ENCODE peak calls at places on chromosomes 11 and 22, in four cellular contexts. One of them, this sample, is unnamed.

GRCh38 chr11:65169164-65169641 is 830 bp upstream of the SPDYC start:
- DNase-seq in K562: peak; percentile 36
- DNase-seq in A549: no peak
- DNase-seq in HepG2: no peak
- DNase-seq in this sample: no peak

GRCh38 chr11:92662580-92662979 is 306.9 kb upstream of the MTNR1B start:
- DNase-seq in HepG2: no peak
- DNase-seq in K562: no peak
- DNase-seq in A549: no peak
- DNase-seq in this sample: no peak

GRCh38 chr11:2790581-2790925 is 90.8 kb upstream of the KCNQ1OT1 start:
- DNase-seq in K562: no peak
- DNase-seq in A549: no peak
- DNase-seq in HepG2: no peak
- DNase-seq in this sample: no peak

GRCh38 chr11:65445101-65445603 is 22.6 kb downstream of the NEAT1 start:
- DNase-seq in HepG2: no peak
- DNase-seq in K562: no peak
- DNase-seq in A549: no peak
- DNase-seq in this sample: no peak

GRCh38 chr11:77062924-77063323 is 3.8 kb upstream of the CAPN5 start:
- DNase-seq in HepG2: no peak
- DNase-seq in A549: no peak
- DNase-seq in K562: no peak
- DNase-seq in this sample: no peak

GRCh38 chr22:25368271-25368670 is 148.8 kb downstream of the CRYBB2 start:
- DNase-seq in HepG2: no peak
- DNase-seq in A549: peak; percentile 11
- DNase-seq in K562: no peak
- DNase-seq in this sample: no peak

GRCh38 chr22:42612336-42612735 is 2.3 kb downstream of the POLDIP3 start:
- DNase-seq in A549: no peak
- DNase-seq in K562: no peak
- DNase-seq in HepG2: no peak
- DNase-seq in this sample: no peak

GRCh38 chr11:19326499-19326898 is 85.8 kb upstream of the E2F8 start:
- DNase-seq in HepG2: no peak
- DNase-seq in A549: no peak
- DNase-seq in K562: no peak
- DNase-seq in this sample: no peak

GRCh38 chr11:37450613-37451012 is 852.6 kb upstream of the RAG2 start:
- DNase-seq in K562: no peak
- DNase-seq in HepG2: no peak
- DNase-seq in A549: no peak
- DNase-seq in this sample: no peak

GRCh38 chr11:121890377-121890776 is 225.6 kb downstream of the BLID start:
- DNase-seq in K562: no peak
- DNase-seq in A549: no peak
- DNase-seq in HepG2: no peak
- DNase-seq in this sample: no peak

GRCh38 chr22:29820941-29821789 is 16.9 kb downstream of the ASCC2 start:
- DNase-seq in HepG2: peak; percentile 86
- DNase-seq in K562: peak; percentile 67
- DNase-seq in A549: peak; percentile 85
- DNase-seq in this sample: peak; percentile 82

GRCh38 chr11:57069942-57070341 is 81.2 kb downstream of the OR5AK2 start:
- DNase-seq in A549: no peak
- DNase-seq in K562: no peak
- DNase-seq in HepG2: no peak
- DNase-seq in this sample: no peak

GRCh38 chr11:76825726-76826396 is 34.9 kb upstream of the ACER3 start:
- DNase-seq in HepG2: no peak
- DNase-seq in A549: no peak
- DNase-seq in K562: no peak
- DNase-seq in this sample: no peak

GRCh38 chr11:134414036-134414731 is 2.1 kb upstream of the B3GAT1 start:
- DNase-seq in A549: no peak
- DNase-seq in HepG2: no peak
- DNase-seq in K562: no peak
- DNase-seq in this sample: no peak

GRCh38 chr11:36446135-36446534 is 63.9 kb downstream of the TRAF6 start:
- DNase-seq in A549: no peak
- DNase-seq in K562: no peak
- DNase-seq in HepG2: no peak
- DNase-seq in this sample: no peak

GRCh38 chr11:59174664-59175033 is 2.7 kb downstream of the DTX4 start:
- DNase-seq in K562: no peak
- DNase-seq in A549: peak; percentile 24
- DNase-seq in HepG2: peak; percentile 68
- DNase-seq in this sample: no peak

GRCh38 chr11:84886344-84886743 is 740.8 kb downstream of the DLG2 start:
- DNase-seq in K562: no peak
- DNase-seq in HepG2: no peak
- DNase-seq in A549: no peak
- DNase-seq in this sample: no peak

GRCh38 chr22:28207281-28208030 is 288.4 kb upstream of the PITPNB start:
- DNase-seq in HepG2: no peak
- DNase-seq in K562: no peak
- DNase-seq in A549: no peak
- DNase-seq in this sample: no peak

GRCh38 chr22:42949159-42949558 is 65.8 kb downstream of the PACSIN2 start:
- DNase-seq in K562: no peak
- DNase-seq in HepG2: no peak
- DNase-seq in A549: peak; percentile 29
- DNase-seq in this sample: no peak

GRCh38 chr11:7638710-7639642 is 34.3 kb downstream of the CYB5R2 start:
- DNase-seq in A549: no peak
- DNase-seq in K562: no peak
- DNase-seq in HepG2: no peak
- DNase-seq in this sample: no peak

GRCh38 chr11:82895437-82896091 is 4.7 kb downstream of the PRCP start:
- DNase-seq in A549: no peak
- DNase-seq in HepG2: no peak
- DNase-seq in K562: no peak
- DNase-seq in this sample: peak; percentile 42

GRCh38 chr22:27654536-27655445 is 146.8 kb downstream of the MN1 start:
- DNase-seq in A549: no peak
- DNase-seq in HepG2: no peak
- DNase-seq in K562: no peak
- DNase-seq in this sample: no peak

GRCh38 chr11:84675631-84676030 is 951.5 kb downstream of the DLG2 start:
- DNase-seq in HepG2: no peak
- DNase-seq in A549: no peak
- DNase-seq in K562: no peak
- DNase-seq in this sample: no peak

GRCh38 chr11:122181893-122182292 is 65.9 kb upstream of the BLID start:
- DNase-seq in A549: no peak
- DNase-seq in K562: no peak
- DNase-seq in HepG2: no peak
- DNase-seq in this sample: no peak

GRCh38 chr11:45643585-45643984 is 21.8 kb downstream of the CHST1 start:
- DNase-seq in HepG2: no peak
- DNase-seq in K562: no peak
- DNase-seq in A549: no peak
- DNase-seq in this sample: no peak

GRCh38 chr22:35575116-35575748 is 34.6 kb downstream of the RASD2 start:
- DNase-seq in HepG2: no peak
- DNase-seq in K562: peak; percentile 47
- DNase-seq in A549: no peak
- DNase-seq in this sample: no peak

GRCh38 chr22:50673231-50674126 is 856 bp downstream of the SHANK3 start:
- DNase-seq in K562: peak; percentile 24
- DNase-seq in HepG2: no peak
- DNase-seq in A549: no peak
- DNase-seq in this sample: no peak

GRCh38 chr22:17407643-17408042 is 38.4 kb downstream of the CECR2 start:
- DNase-seq in HepG2: no peak
- DNase-seq in A549: no peak
- DNase-seq in K562: no peak
- DNase-seq in this sample: no peak

GRCh38 chr22:38462960-38463784 is 4.7 kb upstream of the KDELR3 start:
- DNase-seq in HepG2: peak; percentile 77
- DNase-seq in K562: peak; percentile 43
- DNase-seq in A549: no peak
- DNase-seq in this sample: no peak

GRCh38 chr11:85595285-85595884 is 31.8 kb downstream of the DLG2 start:
- DNase-seq in HepG2: peak; percentile 38
- DNase-seq in K562: peak; percentile 30
- DNase-seq in A549: peak; percentile 62
- DNase-seq in this sample: peak; percentile 3

GRCh38 chr11:69280994-69281393 is 13.0 kb upstream of the MYEOV start:
- DNase-seq in A549: peak; percentile 79
- DNase-seq in K562: no peak
- DNase-seq in HepG2: no peak
- DNase-seq in this sample: no peak

GRCh38 chr11:15108592-15109130 is 6.1 kb upstream of the INSC start:
- DNase-seq in HepG2: no peak
- DNase-seq in K562: no peak
- DNase-seq in A549: no peak
- DNase-seq in this sample: no peak

GRCh38 chr22:25563757-25564319 is 637 bp upstream of the GRK3 start:
- DNase-seq in K562: no peak
- DNase-seq in HepG2: peak; percentile 61
- DNase-seq in A549: no peak
- DNase-seq in this sample: no peak

GRCh38 chr22:44738347-44738715 is 14.0 kb upstream of the ARHGAP8 start:
- DNase-seq in HepG2: peak; percentile 22
- DNase-seq in K562: peak; percentile 41
- DNase-seq in A549: no peak
- DNase-seq in this sample: no peak

GRCh38 chr22:30650508-30651116 is 15.0 kb downstream of the SLC35E4 start:
- DNase-seq in A549: no peak
- DNase-seq in K562: no peak
- DNase-seq in HepG2: no peak
- DNase-seq in this sample: no peak

GRCh38 chr11:22798890-22799289 is 30.7 kb downstream of the SVIP start:
- DNase-seq in A549: no peak
- DNase-seq in HepG2: no peak
- DNase-seq in K562: no peak
- DNase-seq in this sample: no peak

GRCh38 chr11:126917531-126918204 is 82.9 kb downstream of the KIRREL3 start:
- DNase-seq in HepG2: no peak
- DNase-seq in A549: peak; percentile 89
- DNase-seq in K562: no peak
- DNase-seq in this sample: peak; percentile 65
- TF ChIP-seq POLR2AphosphoS2 in HepG2: no peak
- TF ChIP-seq POLR2AphosphoS2 in A549: no peak
- TF ChIP-seq POLR2AphosphoS2 in K562: no peak
- TF ChIP-seq POLR2AphosphoS2 in this sample: no peak

GRCh38 chr11:13000116-13000515 is 9.0 kb upstream of the RASSF10 start:
- DNase-seq in HepG2: no peak
- DNase-seq in A549: no peak
- DNase-seq in K562: no peak
- DNase-seq in this sample: no peak
- TF ChIP-seq POLR2AphosphoS2 in HepG2: no peak
- TF ChIP-seq POLR2AphosphoS2 in A549: no peak
- TF ChIP-seq POLR2AphosphoS2 in K562: no peak
- TF ChIP-seq POLR2AphosphoS2 in this sample: no peak

DNA sequence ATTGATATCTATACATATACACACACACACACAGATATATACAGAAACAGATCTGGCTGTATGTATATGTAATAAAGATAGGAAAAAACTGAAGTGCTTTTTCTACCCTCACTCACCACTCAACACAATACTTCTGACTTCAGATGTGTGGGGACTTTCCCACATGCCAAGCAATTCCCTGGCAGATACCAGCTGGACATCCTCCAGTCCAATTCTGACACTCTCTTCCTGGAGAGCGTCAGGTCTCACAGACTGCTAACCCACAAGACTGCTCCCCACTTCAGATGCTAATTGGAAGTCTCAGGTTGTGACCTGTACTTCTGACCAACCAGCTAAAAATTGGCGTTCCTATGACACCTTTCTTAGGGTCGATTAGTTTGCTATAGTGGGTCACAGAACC is 140.6 kb downstream of the ATG16L2 start:
- DNase-seq in K562: no peak
- DNase-seq in A549: no peak
- DNase-seq in HepG2: no peak
- DNase-seq in this sample: peak; percentile 41
- TF ChIP-seq POLR2AphosphoS2 in K562: no peak
- TF ChIP-seq POLR2AphosphoS2 in A549: no peak
- TF ChIP-seq POLR2AphosphoS2 in HepG2: no peak
- TF ChIP-seq POLR2AphosphoS2 in this sample: no peak

GRCh38 chr22:19592464-19592863 is 68.3 kb upstream of the CLDN5 start:
- DNase-seq in A549: no peak
- DNase-seq in K562: peak; percentile 21
- DNase-seq in HepG2: no peak
- DNase-seq in this sample: no peak

GRCh38 chr22:19591568-19591967 is 67.4 kb upstream of the CLDN5 start:
- DNase-seq in A549: no peak
- DNase-seq in HepG2: no peak
- DNase-seq in K562: peak; percentile 43
- DNase-seq in this sample: no peak

GRCh38 chr22:19582033-19582693 is 58.0 kb upstream of the CLDN5 start:
- DNase-seq in K562: peak; percentile 43
- DNase-seq in A549: no peak
- DNase-seq in HepG2: no peak
- DNase-seq in this sample: no peak

GRCh38 chr22:19590696-19591095 is 66.5 kb upstream of the CLDN5 start:
- DNase-seq in HepG2: no peak
- DNase-seq in K562: peak; percentile 24
- DNase-seq in A549: no peak
- DNase-seq in this sample: no peak

DNA sequence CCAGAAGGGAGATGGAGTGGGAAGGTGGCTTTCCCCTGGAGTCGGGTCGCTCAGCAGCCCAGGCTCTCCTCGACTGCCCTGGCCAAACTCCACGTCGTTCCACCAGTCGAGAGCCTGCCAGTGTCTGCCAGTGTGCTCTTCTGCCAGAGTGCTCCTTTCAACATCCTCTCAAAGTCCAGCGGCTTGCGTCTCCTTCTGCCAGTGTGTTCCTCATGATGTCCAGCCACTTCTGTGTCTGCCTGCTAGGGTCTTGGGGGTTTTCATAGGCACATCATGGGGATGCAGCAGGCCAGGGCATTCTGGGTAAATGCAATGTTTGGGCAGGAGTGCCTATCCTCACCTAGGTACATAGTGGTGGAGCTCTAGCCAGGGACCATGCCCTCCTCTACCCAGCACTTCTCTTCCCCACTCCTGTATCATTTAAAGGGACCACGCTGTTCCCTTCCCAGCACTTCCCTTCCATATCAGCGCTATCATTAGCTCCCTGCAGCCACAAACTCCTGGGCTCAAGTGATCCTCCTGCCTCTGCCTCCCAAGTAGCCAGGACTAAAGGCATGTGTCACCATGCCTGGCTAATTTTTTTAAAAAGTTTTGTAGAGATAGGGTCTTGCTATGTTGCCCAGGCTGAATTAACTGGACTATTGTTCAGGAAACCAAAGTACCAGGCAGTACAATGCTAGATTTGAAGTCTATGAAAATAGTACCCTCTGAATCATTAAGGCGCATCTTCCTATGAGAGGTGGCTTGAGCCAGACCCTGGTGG is 62.9 kb upstream of the CLDN5 start:
- DNase-seq in A549: no peak
- DNase-seq in K562: no peak
- DNase-seq in HepG2: no peak
- DNase-seq in this sample: no peak
- TF ChIP-seq POLR2AphosphoS2 in A549: no peak
- TF ChIP-seq POLR2AphosphoS2 in K562: no peak
- TF ChIP-seq POLR2AphosphoS2 in HepG2: no peak
- TF ChIP-seq POLR2AphosphoS2 in this sample: no peak

This sample was measured in GM12878.